ENCODE peak calls at places on chromosomes 2 and 18, in ten cellular contexts. One of them, this sample, is unnamed.

GRCh38 chr2:182066439-182067061 is 80.9 kb downstream of the PPP1R1C start:
- DNase-seq in tibial artery: no peak
- DNase-seq in AG04449: peak
- DNase-seq in IMR-90: peak
- DNase-seq in CD8-positive, alpha-beta T cell: no peak
- DNase-seq in fibroblast of lung: peak
- DNase-seq in lower lobe of right lung: no peak
- DNase-seq in CD14-positive monocyte: no peak
- DNase-seq in ovary: no peak
- DNase-seq in HCT116: no peak
- DNase-seq in this sample: no peak

GRCh38 chr2:69211686-69212085 is 175.3 kb downstream of the GFPT1 start:
- DNase-seq in tibial artery: no peak
- DNase-seq in AG04449: no peak
- DNase-seq in IMR-90: no peak
- DNase-seq in CD8-positive, alpha-beta T cell: no peak
- DNase-seq in fibroblast of lung: no peak
- DNase-seq in lower lobe of right lung: no peak
- DNase-seq in CD14-positive monocyte: no peak
- DNase-seq in ovary: no peak
- DNase-seq in HCT116: no peak
- DNase-seq in this sample: no peak

GRCh38 chr2:148530350-148530749 is 114.2 kb upstream of the EPC2 start:
- DNase-seq in tibial artery: no peak
- DNase-seq in AG04449: no peak
- DNase-seq in IMR-90: no peak
- DNase-seq in CD8-positive, alpha-beta T cell: no peak
- DNase-seq in fibroblast of lung: no peak
- DNase-seq in lower lobe of right lung: no peak
- DNase-seq in CD14-positive monocyte: no peak
- DNase-seq in ovary: no peak
- DNase-seq in HCT116: no peak
- DNase-seq in this sample: no peak

GRCh38 chr2:42809876-42810125 is 17.4 kb upstream of the HAAO start:
- DNase-seq in tibial artery: peak
- DNase-seq in AG04449: no peak
- DNase-seq in IMR-90: peak
- DNase-seq in CD8-positive, alpha-beta T cell: peak
- DNase-seq in fibroblast of lung: peak
- DNase-seq in lower lobe of right lung: peak
- DNase-seq in CD14-positive monocyte: peak
- DNase-seq in ovary: peak
- DNase-seq in HCT116: peak
- DNase-seq in this sample: no peak

GRCh38 chr2:180507028-180507427 is 473.4 kb upstream of the UBE2E3 start:
- DNase-seq in tibial artery: no peak
- DNase-seq in AG04449: no peak
- DNase-seq in IMR-90: peak
- DNase-seq in CD8-positive, alpha-beta T cell: no peak
- DNase-seq in fibroblast of lung: no peak
- DNase-seq in lower lobe of right lung: no peak
- DNase-seq in CD14-positive monocyte: no peak
- DNase-seq in ovary: no peak
- DNase-seq in HCT116: no peak
- DNase-seq in this sample: no peak

GRCh38 chr2:150624001-150624401 is 136.5 kb upstream of the RND3 start:
- DNase-seq in tibial artery: no peak
- DNase-seq in AG04449: no peak
- DNase-seq in IMR-90: no peak
- DNase-seq in CD8-positive, alpha-beta T cell: no peak
- DNase-seq in fibroblast of lung: peak
- DNase-seq in lower lobe of right lung: no peak
- DNase-seq in CD14-positive monocyte: no peak
- DNase-seq in ovary: no peak
- DNase-seq in HCT116: no peak
- DNase-seq in this sample: no peak

GRCh38 chr18:6781846-6782245 is 52.3 kb downstream of the ARHGAP28 start:
- DNase-seq in tibial artery: no peak
- DNase-seq in AG04449: no peak
- DNase-seq in IMR-90: peak
- DNase-seq in CD8-positive, alpha-beta T cell: no peak
- DNase-seq in fibroblast of lung: peak
- DNase-seq in lower lobe of right lung: no peak
- DNase-seq in CD14-positive monocyte: no peak
- DNase-seq in ovary: peak
- DNase-seq in HCT116: no peak
- DNase-seq in this sample: no peak

GRCh38 chr2:134662751-134663150 is 56.0 kb downstream of the TMEM163 start:
- DNase-seq in tibial artery: no peak
- DNase-seq in AG04449: no peak
- DNase-seq in IMR-90: no peak
- DNase-seq in CD8-positive, alpha-beta T cell: no peak
- DNase-seq in fibroblast of lung: no peak
- DNase-seq in lower lobe of right lung: no peak
- DNase-seq in CD14-positive monocyte: no peak
- DNase-seq in ovary: no peak
- DNase-seq in HCT116: no peak
- DNase-seq in this sample: no peak

GRCh38 chr2:104321800-104322164 is 532.1 kb upstream of the POU3F3 start:
- DNase-seq in tibial artery: no peak
- DNase-seq in AG04449: no peak
- DNase-seq in IMR-90: no peak
- DNase-seq in CD8-positive, alpha-beta T cell: no peak
- DNase-seq in fibroblast of lung: no peak
- DNase-seq in lower lobe of right lung: no peak
- DNase-seq in CD14-positive monocyte: no peak
- DNase-seq in ovary: no peak
- DNase-seq in HCT116: no peak
- DNase-seq in this sample: no peak

GRCh38 chr2:46106690-46107089 is 190.5 kb upstream of the EPAS1 start:
- DNase-seq in tibial artery: no peak
- DNase-seq in AG04449: no peak
- DNase-seq in IMR-90: no peak
- DNase-seq in CD8-positive, alpha-beta T cell: no peak
- DNase-seq in fibroblast of lung: no peak
- DNase-seq in lower lobe of right lung: no peak
- DNase-seq in CD14-positive monocyte: no peak
- DNase-seq in ovary: no peak
- DNase-seq in HCT116: no peak
- DNase-seq in this sample: no peak

GRCh38 chr2:226338825-226339224 is 460.8 kb downstream of the IRS1 start:
- DNase-seq in tibial artery: no peak
- DNase-seq in AG04449: no peak
- DNase-seq in IMR-90: no peak
- DNase-seq in CD8-positive, alpha-beta T cell: no peak
- DNase-seq in fibroblast of lung: peak
- DNase-seq in lower lobe of right lung: no peak
- DNase-seq in CD14-positive monocyte: no peak
- DNase-seq in ovary: no peak
- DNase-seq in HCT116: no peak
- DNase-seq in this sample: no peak

GRCh38 chr2:20187331-20187730 is 37.6 kb downstream of the SDC1 start:
- DNase-seq in tibial artery: no peak
- DNase-seq in AG04449: no peak
- DNase-seq in IMR-90: no peak
- DNase-seq in CD8-positive, alpha-beta T cell: no peak
- DNase-seq in fibroblast of lung: no peak
- DNase-seq in lower lobe of right lung: no peak
- DNase-seq in CD14-positive monocyte: no peak
- DNase-seq in ovary: no peak
- DNase-seq in HCT116: no peak
- DNase-seq in this sample: no peak
- TF ChIP-seq CTCF in tibial artery: no peak
- TF ChIP-seq CTCF in AG04449: no peak
- TF ChIP-seq CTCF in IMR-90: no peak
- TF ChIP-seq CTCF in CD8-positive, alpha-beta T cell: no peak
- TF ChIP-seq CTCF in fibroblast of lung: no peak
- TF ChIP-seq CTCF in lower lobe of right lung: no peak
- TF ChIP-seq CTCF in CD14-positive monocyte: no peak
- TF ChIP-seq CTCF in ovary: no peak
- TF ChIP-seq CTCF in HCT116: no peak
- TF ChIP-seq CTCF in this sample: no peak

DNA sequence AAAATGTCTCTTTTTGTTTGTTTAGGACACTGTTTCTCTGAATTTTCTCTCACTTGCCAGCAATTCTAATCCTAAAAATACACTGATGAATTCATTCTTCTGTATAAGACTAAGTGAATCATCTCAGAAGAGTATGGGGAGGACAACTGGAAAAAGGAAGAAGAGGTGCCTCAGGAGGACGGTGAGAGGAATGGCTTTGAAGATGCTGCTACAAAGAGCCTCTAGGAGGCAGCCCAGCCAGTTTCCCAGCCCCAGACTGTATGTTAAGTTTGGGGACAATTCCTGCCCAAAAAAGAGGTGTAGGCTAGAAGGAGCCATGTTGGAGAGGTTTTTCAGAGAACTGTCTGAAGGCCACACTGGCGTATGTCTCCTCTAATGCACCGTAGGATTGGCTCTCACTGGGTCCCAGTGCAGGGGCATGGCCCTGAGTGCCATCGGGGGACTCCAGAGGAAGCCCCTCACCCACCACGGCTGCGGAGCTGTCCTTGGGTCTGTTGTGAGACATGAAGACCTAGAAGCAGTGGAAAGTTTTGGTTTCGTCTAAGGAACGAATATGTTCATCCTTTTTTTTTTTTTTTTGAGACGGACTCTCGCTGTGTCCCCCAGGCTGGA is 3.1 kb upstream of the SDC1 start:
- DNase-seq in tibial artery: no peak
- DNase-seq in AG04449: no peak
- DNase-seq in IMR-90: no peak
- DNase-seq in CD8-positive, alpha-beta T cell: no peak
- DNase-seq in fibroblast of lung: no peak
- DNase-seq in lower lobe of right lung: no peak
- DNase-seq in CD14-positive monocyte: no peak
- DNase-seq in ovary: no peak
- DNase-seq in HCT116: no peak
- DNase-seq in this sample: no peak
- TF ChIP-seq CTCF in tibial artery: no peak
- TF ChIP-seq CTCF in AG04449: no peak
- TF ChIP-seq CTCF in IMR-90: no peak
- TF ChIP-seq CTCF in CD8-positive, alpha-beta T cell: no peak
- TF ChIP-seq CTCF in fibroblast of lung: no peak
- TF ChIP-seq CTCF in lower lobe of right lung: no peak
- TF ChIP-seq CTCF in CD14-positive monocyte: no peak
- TF ChIP-seq CTCF in ovary: no peak
- TF ChIP-seq CTCF in HCT116: no peak
- TF ChIP-seq CTCF in this sample: no peak

GRCh38 chr18:24426073-24426397 is 435 bp upstream of the IMPACT start:
- DNase-seq in tibial artery: no peak
- DNase-seq in AG04449: no peak
- DNase-seq in IMR-90: no peak
- DNase-seq in CD8-positive, alpha-beta T cell: no peak
- DNase-seq in fibroblast of lung: no peak
- DNase-seq in lower lobe of right lung: no peak
- DNase-seq in CD14-positive monocyte: no peak
- DNase-seq in ovary: no peak
- DNase-seq in HCT116: no peak
- DNase-seq in this sample: no peak
- TF ChIP-seq CTCF in tibial artery: no peak
- TF ChIP-seq CTCF in AG04449: no peak
- TF ChIP-seq CTCF in IMR-90: no peak
- TF ChIP-seq CTCF in CD8-positive, alpha-beta T cell: no peak
- TF ChIP-seq CTCF in fibroblast of lung: no peak
- TF ChIP-seq CTCF in lower lobe of right lung: no peak
- TF ChIP-seq CTCF in CD14-positive monocyte: no peak
- TF ChIP-seq CTCF in ovary: no peak
- TF ChIP-seq CTCF in HCT116: no peak
- TF ChIP-seq CTCF in this sample: no peak

GRCh38 chr2:172101707-172102158 is 967 bp downstream of the DLX2 start:
- DNase-seq in tibial artery: no peak
- DNase-seq in AG04449: no peak
- DNase-seq in IMR-90: no peak
- DNase-seq in CD8-positive, alpha-beta T cell: no peak
- DNase-seq in fibroblast of lung: no peak
- DNase-seq in lower lobe of right lung: no peak
- DNase-seq in CD14-positive monocyte: peak
- DNase-seq in ovary: no peak
- DNase-seq in HCT116: no peak
- DNase-seq in this sample: no peak
- TF ChIP-seq CTCF in tibial artery: no peak
- TF ChIP-seq CTCF in AG04449: peak
- TF ChIP-seq CTCF in IMR-90: no peak
- TF ChIP-seq CTCF in CD8-positive, alpha-beta T cell: no peak
- TF ChIP-seq CTCF in fibroblast of lung: no peak
- TF ChIP-seq CTCF in lower lobe of right lung: no peak
- TF ChIP-seq CTCF in CD14-positive monocyte: no peak
- TF ChIP-seq CTCF in ovary: no peak
- TF ChIP-seq CTCF in HCT116: no peak
- TF ChIP-seq CTCF in this sample: peak

GRCh38 chr2:8678731-8679566 is 2.9 kb upstream of the ID2 start:
- DNase-seq in tibial artery: peak
- DNase-seq in AG04449: no peak
- DNase-seq in IMR-90: peak
- DNase-seq in CD8-positive, alpha-beta T cell: peak
- DNase-seq in fibroblast of lung: peak
- DNase-seq in lower lobe of right lung: peak
- DNase-seq in CD14-positive monocyte: peak
- DNase-seq in ovary: peak
- DNase-seq in HCT116: peak
- DNase-seq in this sample: peak

GRCh38 chr2:8680931-8681760 is 710 bp upstream of the ID2 start:
- DNase-seq in tibial artery: peak
- DNase-seq in AG04449: no peak
- DNase-seq in IMR-90: peak
- DNase-seq in CD8-positive, alpha-beta T cell: peak
- DNase-seq in fibroblast of lung: peak
- DNase-seq in lower lobe of right lung: peak
- DNase-seq in CD14-positive monocyte: no peak
- DNase-seq in ovary: peak
- DNase-seq in HCT116: peak
- DNase-seq in this sample: no peak

GRCh38 chr2:8677646-8678592 is 3.9 kb upstream of the ID2 start:
- DNase-seq in tibial artery: peak
- DNase-seq in AG04449: no peak
- DNase-seq in IMR-90: peak
- DNase-seq in CD8-positive, alpha-beta T cell: peak
- DNase-seq in fibroblast of lung: peak
- DNase-seq in lower lobe of right lung: peak
- DNase-seq in CD14-positive monocyte: no peak
- DNase-seq in ovary: peak
- DNase-seq in HCT116: peak
- DNase-seq in this sample: no peak

GRCh38 chr2:8679827-8680731 is 1.8 kb upstream of the ID2 start:
- DNase-seq in tibial artery: peak
- DNase-seq in AG04449: no peak
- DNase-seq in IMR-90: peak
- DNase-seq in CD8-positive, alpha-beta T cell: no peak
- DNase-seq in fibroblast of lung: peak
- DNase-seq in lower lobe of right lung: peak
- DNase-seq in CD14-positive monocyte: no peak
- DNase-seq in ovary: peak
- DNase-seq in HCT116: peak
- DNase-seq in this sample: no peak

GRCh38 chr2:8679567-8679826 is 2.4 kb upstream of the ID2 start:
- DNase-seq in tibial artery: no peak
- DNase-seq in AG04449: no peak
- DNase-seq in IMR-90: no peak
- DNase-seq in CD8-positive, alpha-beta T cell: no peak
- DNase-seq in fibroblast of lung: no peak
- DNase-seq in lower lobe of right lung: no peak
- DNase-seq in CD14-positive monocyte: no peak
- DNase-seq in ovary: no peak
- DNase-seq in HCT116: no peak
- DNase-seq in this sample: no peak
- TF ChIP-seq CTCF in tibial artery: no peak
- TF ChIP-seq CTCF in AG04449: no peak
- TF ChIP-seq CTCF in IMR-90: no peak
- TF ChIP-seq CTCF in CD8-positive, alpha-beta T cell: no peak
- TF ChIP-seq CTCF in fibroblast of lung: no peak
- TF ChIP-seq CTCF in lower lobe of right lung: no peak
- TF ChIP-seq CTCF in CD14-positive monocyte: no peak
- TF ChIP-seq CTCF in ovary: peak
- TF ChIP-seq CTCF in HCT116: no peak
- TF ChIP-seq CTCF in this sample: no peak

GRCh38 chr2:176553685-176554106 is 284.5 kb downstream of the MTX2 start:
- DNase-seq in tibial artery: peak
- DNase-seq in AG04449: no peak
- DNase-seq in IMR-90: peak
- DNase-seq in CD8-positive, alpha-beta T cell: peak
- DNase-seq in fibroblast of lung: peak
- DNase-seq in lower lobe of right lung: peak
- DNase-seq in CD14-positive monocyte: no peak
- DNase-seq in ovary: peak
- DNase-seq in HCT116: peak
- DNase-seq in this sample: no peak
- TF ChIP-seq CTCF in tibial artery: no peak
- TF ChIP-seq CTCF in AG04449: peak
- TF ChIP-seq CTCF in IMR-90: no peak
- TF ChIP-seq CTCF in CD8-positive, alpha-beta T cell: no peak
- TF ChIP-seq CTCF in fibroblast of lung: no peak
- TF ChIP-seq CTCF in lower lobe of right lung: no peak
- TF ChIP-seq CTCF in CD14-positive monocyte: no peak
- TF ChIP-seq CTCF in ovary: no peak
- TF ChIP-seq CTCF in HCT116: peak
- TF ChIP-seq CTCF in this sample: no peak

This sample was measured in chondrocyte.